ENCODE peak calls at places on chromosomes 4 and X, in ten cellular contexts. H, W, I, R, B, N, L, X, Y and O are unnamed samples.

GRCh38 chrX:130120321-130120731 is 10.0 kb upstream of the ELF4 start:
- DNase-seq in H (no peak), W (peak; percentile 32), I (no peak), R (no peak), B (no peak), N (no peak), L (no peak), X (no peak), Y (no peak), O (no peak)

GRCh38 chrX:20333672-20334071 is 67.0 kb upstream of the RPS6KA3 start:
- DNase-seq in H (no peak), W (no peak), I (no peak), R (no peak), B (no peak), N (no peak), L (no peak), X (no peak), Y (no peak), O (no peak)

GRCh38 chr4:151952137-151952536 is 191.3 kb upstream of the GATB start:
- DNase-seq in H (no peak), W (no peak), I (no peak), R (no peak), B (no peak), N (no peak), L (no peak), X (no peak), Y (no peak), O (no peak)

GRCh38 chr4:184007891-184008290 is 102.8 kb downstream of the STOX2 start:
- DNase-seq in H (no peak), W (no peak), I (no peak), R (no peak), B (no peak), N (no peak), L (no peak), X (no peak), Y (peak; percentile 28), O (no peak)

GRCh38 chr4:11312389-11312788 is 116.3 kb downstream of the HS3ST1 start:
- DNase-seq in H (no peak), W (no peak), I (no peak), R (no peak), B (peak; percentile 27), N (no peak), L (peak; percentile 29), X (no peak), Y (peak; percentile 67), O (no peak)

GRCh38 chrX:9899640-9900075 is 67.5 kb upstream of the CLDN34 start:
- DNase-seq in H (peak; percentile 83), W (no peak), I (no peak), R (peak; percentile 74), B (no peak), N (no peak), L (peak; percentile 73), X (peak; percentile 62), Y (peak; percentile 84), O (no peak)

GRCh38 chrX:152901816-152902501 is 4.1 kb downstream of the ZNF185 start:
- DNase-seq in H (no peak), W (no peak), I (no peak), R (no peak), B (peak; percentile 1), N (no peak), L (no peak), X (no peak), Y (peak; percentile 29), O (no peak)

GRCh38 chr4:56104188-56104587 is 155.4 kb downstream of the CEP135 start:
- DNase-seq in H (no peak), W (no peak), I (no peak), R (no peak), B (no peak), N (no peak), L (no peak), X (no peak), Y (no peak), O (no peak)

GRCh38 chr4:44632089-44632488 is 19.3 kb downstream of the YIPF7 start:
- DNase-seq in H (no peak), W (no peak), I (no peak), R (no peak), B (no peak), N (no peak), L (no peak), X (no peak), Y (no peak), O (no peak)

GRCh38 chrX:65688403-65688881 is 21.0 kb downstream of the MSN start:
- DNase-seq in H (peak; percentile 70), W (no peak), I (no peak), R (no peak), B (no peak), N (no peak), L (no peak), X (no peak), Y (no peak), O (no peak)

GRCh38 chr4:73891739-73892405 is 22.7 kb downstream of the CXCL1 start:
- DNase-seq in H (peak; percentile 94), W (no peak), I (no peak), R (no peak), B (no peak), N (no peak), L (no peak), X (peak; percentile 86), Y (peak; percentile 86), O (no peak)

GRCh38 chrX:46831620-46832327 is 5.1 kb upstream of the RP2 start:
- DNase-seq in H (peak; percentile 41), W (no peak), I (no peak), R (no peak), B (no peak), N (no peak), L (peak; percentile 26), X (no peak), Y (peak; percentile 60), O (no peak)

GRCh38 chr4:70061980-70062379 is 11.7 kb downstream of the HTN1 start:
- DNase-seq in H (no peak), W (no peak), I (no peak), R (no peak), B (no peak), N (no peak), L (no peak), X (no peak), Y (no peak), O (no peak)